ENCODE peak calls at places on chromosomes 12 and 14, in eight cellular contexts. J is BE2C; F is GM06990; U is cardiac muscle cell; A is endothelial cell of umbilical vein; H is AG09319; T is stimulated activated CD4-positive, alpha-beta T cell treated with anti-CD3 and anti-CD28 coated beads, Interleukin-12 subunit alpha, Interleukin-12 subunit beta, amount 100 ng/mL, for 4 hours; X is RPMI7951. G is an unnamed sample.
A peak's percentile ranks its signal among the peaks of the same experiment; 100 is the strongest.

GRCh38 chr14:23557521-23557920 is 1.4 kb downstream of the THTPA start:
- DNase-seq in J (no peak), F (no peak), U (no peak), H (no peak), A (no peak), X (no peak), T (no peak), G (no peak)

GRCh38 chr12:93361159-93361919 is 16.4 kb upstream of the NUDT4 start:
- DNase-seq in F (no peak), X (no peak), H (no peak), U (peak; percentile 65), T (no peak), A (no peak), J (no peak), G (no peak)

GRCh38 chr12:10235761-10236631 is 23.3 kb downstream of the GABARAPL1 start:
- DNase-seq in X (peak; percentile 29), H (no peak), U (peak; percentile 61), F (no peak), T (peak; percentile 24), A (peak; percentile 55), J (peak; percentile 18), G (no peak)

GRCh38 chr12:50185975-50186663 is 18.9 kb upstream of the CERS5 start:
- DNase-seq in A (peak; percentile 92), J (no peak), X (peak; percentile 53), U (peak; percentile 57), T (no peak), H (no peak), F (no peak), G (peak; percentile 67)

GRCh38 chr12:124543591-124544310 is 23.7 kb downstream of the NCOR2 start:
- DNase-seq in A (no peak), X (no peak), U (no peak), J (peak; percentile 63), H (no peak), T (no peak), F (no peak), G (no peak)

GRCh38 chr14:58479975-58480374 is 52.5 kb downstream of the KIAA0586 start:
- DNase-seq in F (no peak), J (no peak), H (no peak), X (no peak), U (no peak), T (no peak), A (no peak), G (no peak)

GRCh38 chr12:113459981-113460380 is 11.7 kb downstream of the LHX5 start:
- DNase-seq in A (no peak), H (no peak), J (no peak), U (no peak), T (no peak), X (no peak), F (no peak), G (no peak)

GRCh38 chr14:103899833-103900232 is 28.4 kb upstream of the TDRD9 start:
- DNase-seq in U (no peak), F (no peak), J (no peak), X (no peak), T (no peak), H (no peak), A (no peak), G (no peak)

GRCh38 chr14:82694820-82695219 is 1161.2 kb upstream of the SEL1L start:
- DNase-seq in F (no peak), U (no peak), J (no peak), A (no peak), T (no peak), H (no peak), X (no peak), G (no peak)

GRCh38 chr12:84772281-84772680 is 140.3 kb downstream of the SLC6A15 start:
- DNase-seq in T (no peak), F (no peak), X (no peak), H (no peak), U (no peak), A (no peak), J (no peak), G (no peak)

GRCh38 chr12:76764856-76765255 is 941 bp downstream of the ZDHHC17 start:
- DNase-seq in A (no peak), T (no peak), J (no peak), U (peak; percentile 8), H (no peak), F (peak; percentile 11), X (no peak), G (no peak)

GRCh38 chr12:101297661-101298060 is 17.8 kb downstream of the UTP20 start:
- DNase-seq in X (peak; percentile 11), H (no peak), F (no peak), A (no peak), J (no peak), U (no peak), T (no peak), G (no peak)